ENCODE peak calls at places on chromosome 16, in five cellular contexts. K, Y, A, F and D are unnamed samples.

GRCh38 chr16:54750249-54750648 is 180.4 kb upstream of the IRX5 start:
- DNase-seq in K (no peak), A (no peak), F (no peak), Y (no peak), D (no peak)

GRCh38 chr16:1536601-1537000 is 3.1 kb downstream of the TMEM204 start:
- DNase-seq in K (no peak), A (no peak), Y (no peak), F (no peak), D (no peak)

GRCh38 chr16:25031441-25032307 is 16.5 kb upstream of the ARHGAP17 start:
- DNase-seq in F (peak), K (peak), A (peak), Y (peak), D (peak)

GRCh38 chr16:83807327-83807709 is 460 bp upstream of the HSBP1 start:
- DNase-seq in A (no peak), Y (no peak), K (no peak), F (no peak), D (no peak)

GRCh38 chr16:67571981-67572431 is 9.7 kb downstream of the CTCF start:
- DNase-seq in F (no peak), Y (no peak), K (no peak), A (peak), D (no peak)

GRCh38 chr16:66289986-66290385 is 76.5 kb upstream of the CDH5 start:
- DNase-seq in Y (peak), F (no peak), K (no peak), A (no peak), D (no peak)

GRCh38 chr16:81623365-81624102 is 155.6 kb upstream of the PLCG2 start:
- DNase-seq in Y (no peak), A (peak), F (peak), K (peak), D (peak)

GRCh38 chr16:58197314-58198012 is 443 bp downstream of the CSNK2A2 start:
- DNase-seq in K (peak), A (peak), Y (no peak), F (no peak), D (peak)

GRCh38 chr16:361872-362701 is 8.3 kb downstream of the MRPL28 start:
- DNase-seq in F (peak), A (peak), K (peak), Y (peak), D (peak)

GRCh38 chr16:79182618-79183017 is 417.9 kb downstream of the MAF start:
- DNase-seq in F (no peak), Y (no peak), A (peak), K (no peak), D (no peak)

GRCh38 chr16:71923941-71924690 is 28.8 kb downstream of the IST1 start:
- DNase-seq in K (no peak), F (no peak), Y (no peak), A (peak), D (no peak)

GRCh38 chr16:84243732-84244131 is 3.9 kb upstream of the KCNG4 start:
- DNase-seq in F (no peak), K (no peak), A (no peak), Y (no peak), D (no peak)

GRCh38 chr16:56195151-56195550 is 3.9 kb downstream of the GNAO1 start:
- DNase-seq in F (no peak), K (no peak), Y (no peak), A (no peak), D (no peak)

GRCh38 chr16:74844041-74844826 is 69.6 kb upstream of the FA2H start:
- DNase-seq in Y (no peak), F (no peak), K (no peak), A (peak), D (no peak)

GRCh38 chr16:68074850-68075249 is 10.3 kb upstream of the NFATC3 start:
- DNase-seq in F (no peak), Y (no peak), A (no peak), K (no peak), D (peak)

GRCh38 chr16:35414139-35414538 is 1954.7 kb downstream of the TP53TG3F start:
- DNase-seq in Y (no peak), F (no peak), A (no peak), K (no peak), D (no peak)

GRCh38 chr16:56363181-56363716 is 62.1 kb downstream of the AMFR start:
- DNase-seq in Y (no peak), A (no peak), F (no peak), K (no peak), D (no peak)

GRCh38 chr16:61937646-61938045 is 98.6 kb downstream of the CDH8 start:
- DNase-seq in F (no peak), Y (no peak), A (no peak), K (no peak), D (no peak)

GRCh38 chr16:54237-54581 is 581 bp downstream of the SNRNP25 start:
- DNase-seq in K (no peak), A (no peak), F (no peak), Y (peak), D (no peak)

GRCh38 chr16:70801611-70802010 is 653 bp upstream of the VAC14 start:
- DNase-seq in F (no peak), K (peak), Y (no peak), A (no peak), D (no peak)

GRCh38 chr16:88651276-88651988 is 579 bp upstream of the CYBA start:
- DNase-seq in F (no peak), A (no peak), Y (peak), K (peak), D (peak)

GRCh38 chr16:3094289-3095027 is 4.6 kb downstream of the ZSCAN10 start:
- DNase-seq in A (peak), F (peak), K (peak), Y (no peak), D (peak)

GRCh38 chr16:50771366-50771765 is 29.5 kb downstream of the CYLD start:
- DNase-seq in Y (no peak), A (peak), F (no peak), K (no peak), D (no peak)

GRCh38 chr16:77738706-77739105 is 16.4 kb downstream of the NUDT7 start:
- DNase-seq in A (no peak), K (no peak), F (no peak), Y (no peak), D (no peak)